ENCODE peak calls at places on chromosomes 2 and 18, in ten cellular contexts. L, D, B, Q, Y, O, G, R, A and C are unnamed samples.
A peak's percentile ranks its signal among the peaks of the same experiment; 100 is the strongest.

GRCh38 chr2:219142329-219142728 is 18.3 kb downstream of the NHEJ1 start:
- DNase-seq in L (peak; percentile 22), D (no peak), B (peak; percentile 66), Q (no peak), Y (peak; percentile 88), O (no peak), G (no peak), R (peak; percentile 48), A (no peak), C (no peak)

GRCh38 chr2:128178144-128178649 is 87.2 kb downstream of the UGGT1 start:
- DNase-seq in L (no peak), D (no peak), B (no peak), Q (no peak), Y (no peak), O (no peak), G (no peak), R (no peak), A (no peak), C (no peak)

GRCh38 chr2:54678719-54679118 is 44.7 kb upstream of the EML6 start:
- DNase-seq in L (no peak), D (no peak), B (no peak), Q (no peak), Y (no peak), O (no peak), G (no peak), R (no peak), A (no peak), C (no peak)

GRCh38 chr2:239522002-239522739 is 121.4 kb upstream of the HDAC4 start:
- DNase-seq in L (no peak), D (no peak), B (peak; percentile 7), Q (no peak), Y (no peak), O (no peak), G (no peak), R (no peak), A (no peak), C (no peak)

GRCh38 chr18:40849856-40850255 is 1105.2 kb upstream of the PIK3C3 start:
- DNase-seq in L (no peak), D (no peak), B (no peak), Q (no peak), Y (no peak), O (no peak), G (no peak), R (no peak), A (no peak), C (no peak)

GRCh38 chr2:2455151-2455550 is 124.1 kb upstream of the MYT1L start:
- DNase-seq in L (no peak), D (no peak), B (no peak), Q (no peak), Y (no peak), O (no peak), G (no peak), R (no peak), A (no peak), C (no peak)

GRCh38 chr2:99565227-99565626 is 75.4 kb upstream of the REV1 start:
- DNase-seq in L (no peak), D (no peak), B (no peak), Q (no peak), Y (no peak), O (no peak), G (no peak), R (no peak), A (no peak), C (no peak)

GRCh38 chr2:11850082-11850481 is 103.7 kb downstream of the LPIN1 start:
- DNase-seq in L (no peak), D (no peak), B (no peak), Q (no peak), Y (no peak), O (no peak), G (peak; percentile 78), R (no peak), A (no peak), C (no peak)

GRCh38 chr2:237209046-237209375 is 123.3 kb downstream of the COPS8 start:
- DNase-seq in L (no peak), D (no peak), B (no peak), Q (no peak), Y (no peak), O (no peak), G (no peak), R (no peak), A (no peak), C (no peak)

GRCh38 chr2:159297042-159297707 is 10.7 kb upstream of the WDSUB1 start:
- DNase-seq in L (no peak), D (no peak), B (no peak), Q (no peak), Y (no peak), O (no peak), G (no peak), R (no peak), A (no peak), C (no peak)

DNA sequence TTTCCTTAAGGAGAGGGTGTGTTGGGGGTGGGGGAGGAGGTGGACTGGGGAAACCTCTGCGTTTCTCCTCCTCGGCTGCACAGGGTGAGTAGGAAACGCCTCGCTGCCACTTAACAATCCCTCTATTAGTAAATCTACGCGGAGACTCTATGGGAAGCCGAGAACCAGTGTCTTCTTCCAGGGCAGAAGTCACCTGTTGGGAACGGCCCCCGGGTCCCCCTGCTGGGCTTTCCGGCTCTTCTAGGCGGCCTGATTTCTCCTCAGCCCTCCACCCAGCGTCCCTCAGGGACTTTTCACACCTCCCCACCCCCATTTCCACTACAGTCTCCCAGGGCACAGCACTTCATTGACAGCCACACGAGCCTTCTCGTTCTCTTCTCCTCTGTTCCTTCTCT is 2.1 kb upstream of the SP9 start:
- DNase-seq in L (no peak), D (no peak), B (no peak), Q (peak; percentile 42), Y (no peak), O (peak; percentile 40), G (no peak), R (no peak), A (no peak), C (no peak)
- TF ChIP-seq CTCF in L (no peak), D (no peak), B (no peak), Q (no peak), Y (no peak), O (no peak), G (no peak), R (no peak), A (peak; percentile 11), C (no peak)

DNA sequence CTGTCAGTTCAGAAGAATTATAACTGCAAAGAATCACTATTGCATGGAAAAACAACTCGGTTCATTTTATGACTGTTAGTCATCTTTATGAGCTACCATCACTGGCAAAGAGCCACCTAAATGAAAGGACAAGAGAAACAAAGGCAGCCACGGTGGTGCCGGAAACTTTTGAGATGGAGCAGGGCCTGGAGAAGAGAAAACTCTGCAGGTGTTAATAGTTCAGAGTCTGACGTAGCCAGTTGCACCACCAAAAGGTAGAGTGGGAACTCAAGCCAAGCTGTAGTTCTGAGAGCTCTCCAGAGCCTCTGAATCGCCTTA is 110.9 kb downstream of the FTCDNL1 start:
- DNase-seq in L (no peak), D (no peak), B (no peak), Q (no peak), Y (no peak), O (no peak), G (no peak), R (no peak), A (no peak), C (no peak)
- TF ChIP-seq CTCF in L (no peak), D (no peak), B (no peak), Q (peak; percentile 28), Y (no peak), O (no peak), G (no peak), R (no peak), A (no peak), C (no peak)

GRCh38 chr2:40760071-40760666 is 308.3 kb upstream of the SLC8A1 start:
- DNase-seq in L (no peak), D (peak; percentile 41), B (no peak), Q (peak; percentile 58), Y (peak; percentile 64), O (peak; percentile 4), G (no peak), R (peak; percentile 25), A (peak; percentile 19), C (peak; percentile 49)
- TF ChIP-seq CTCF in L (peak; percentile 48), D (peak; percentile 64), B (peak; percentile 42), Q (peak; percentile 51), Y (peak; percentile 87), O (peak; percentile 10), G (peak; percentile 31), R (peak; percentile 80), A (peak; percentile 56), C (peak; percentile 75)

DNA sequence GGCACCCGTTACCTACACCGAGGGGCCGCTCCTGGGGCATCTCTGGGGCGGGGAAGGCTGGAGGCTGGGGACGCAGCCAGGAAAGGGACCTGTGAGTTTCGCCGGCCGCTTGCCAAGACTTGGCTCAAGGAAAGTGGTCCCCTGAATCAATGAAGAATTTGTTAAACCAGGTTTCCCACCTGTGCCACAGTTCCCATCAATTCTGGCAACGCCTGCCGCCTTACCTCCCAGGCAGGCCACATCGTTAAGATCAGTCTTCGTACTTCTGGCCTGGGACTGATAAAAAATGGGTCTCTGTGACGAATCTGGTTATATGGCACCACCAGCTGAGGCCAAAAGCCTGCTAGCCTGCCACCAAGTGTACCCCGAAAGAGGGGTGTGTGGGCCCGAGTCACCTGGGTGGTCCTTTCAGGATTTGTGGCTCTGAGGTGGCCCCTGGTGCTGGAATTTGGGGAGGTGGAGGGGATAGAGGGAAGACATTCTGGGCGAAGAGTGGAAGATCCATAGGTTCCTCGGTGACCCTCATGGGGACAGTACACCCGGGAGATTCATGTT is 789 bp upstream of the TGFA start:
- DNase-seq in L (no peak), D (no peak), B (no peak), Q (no peak), Y (no peak), O (no peak), G (no peak), R (no peak), A (no peak), C (no peak)
- TF ChIP-seq CTCF in L (no peak), D (no peak), B (no peak), Q (no peak), Y (no peak), O (no peak), G (peak; percentile 47), R (no peak), A (peak; percentile 6), C (no peak)

GRCh38 chr2:85561280-85562212 is at the start of gene GGCX:
- DNase-seq in L (peak; percentile 81), D (peak; percentile 98), B (peak; percentile 97), Q (peak; percentile 95), Y (peak; percentile 93), O (peak; percentile 90), G (peak; percentile 94), R (peak; percentile 91), A (peak; percentile 89), C (peak; percentile 97)
- TF ChIP-seq CTCF in L (peak; percentile 34), D (no peak), B (peak; percentile 11), Q (no peak), Y (no peak), O (no peak), G (peak; percentile 60), R (no peak), A (no peak), C (peak; percentile 2)

DNA sequence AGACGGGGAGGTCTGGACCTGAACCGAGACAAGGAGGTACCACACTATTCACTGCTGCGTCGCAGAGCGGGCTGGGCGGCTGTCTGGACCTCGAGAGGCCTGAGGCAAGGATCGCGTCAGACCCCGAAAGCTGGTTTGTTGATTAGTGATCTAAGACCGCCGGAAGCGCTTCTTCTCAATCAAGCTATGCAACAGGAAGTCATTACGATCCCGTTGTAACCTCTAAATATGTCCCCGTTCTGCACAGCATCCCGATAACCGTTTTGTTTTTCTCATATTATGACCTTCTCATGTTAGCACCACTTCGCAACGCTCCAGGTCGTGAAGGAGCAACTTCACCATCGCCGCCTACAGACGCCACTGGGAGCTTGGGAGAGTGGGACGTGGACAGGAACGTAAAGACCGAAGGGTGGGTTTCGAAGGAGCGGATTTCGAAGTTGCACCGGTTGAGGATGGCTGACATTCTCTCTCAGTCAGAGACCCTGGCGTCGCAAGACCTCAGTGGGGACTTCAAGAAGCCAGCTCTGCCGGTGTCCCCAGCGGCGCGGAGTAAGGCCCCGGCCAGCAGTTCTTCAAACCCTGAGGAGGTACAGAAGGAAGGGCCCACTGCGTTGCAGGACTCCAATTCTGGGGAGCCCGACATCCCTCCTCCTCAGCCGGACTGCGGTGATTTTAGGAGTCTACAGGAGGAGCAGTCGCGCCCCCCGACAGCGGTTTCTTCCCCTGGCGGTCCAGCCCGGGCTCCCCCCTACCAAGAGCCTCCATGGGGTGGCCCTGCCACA is at the start of the genes SLC4A1AP and SUPT7L:
- DNase-seq in L (peak; percentile 46), D (peak; percentile 89), B (peak; percentile 59), Q (peak; percentile 66), Y (peak; percentile 83), O (peak; percentile 76), G (peak; percentile 71), R (peak; percentile 85), A (peak; percentile 84), C (peak; percentile 76)
- TF ChIP-seq CTCF in L (no peak), D (no peak), B (no peak), Q (no peak), Y (no peak), O (no peak), G (peak; percentile 10), R (no peak), A (peak; percentile 4), C (no peak)